ENCODE peak calls at places on chromosomes 7 and 10, in six cellular contexts. K is head of caudate nucleus, U is psoas muscle, M is heart left ventricle, Q is HT-29, D is Caco-2. P is an unnamed sample.

GRCh38 chr7:88401009-88401623 is 94.4 kb upstream of the STEAP4 start:
- DNase-seq in M (no peak), D (no peak), U (no peak), K (no peak), Q (peak; percentile 74), P (no peak)

GRCh38 chr10:132702601-132703304 is 83.2 kb downstream of the NKX6-2 start:
- DNase-seq in U (no peak), M (no peak), Q (no peak), D (peak; percentile 34), K (peak; percentile 13), P (no peak)

GRCh38 chr10:26557641-26558014 is 119.5 kb downstream of the APBB1IP start:
- DNase-seq in K (no peak), D (no peak), U (no peak), Q (no peak), M (no peak), P (peak; percentile 9)

GRCh38 chr10:76942556-76943416 is 694.8 kb downstream of the KCNMA1 start:
- DNase-seq in M (no peak), K (no peak), D (no peak), Q (no peak), U (no peak), P (peak; percentile 31)

GRCh38 chr7:101362334-101363195 is at the start of gene COL26A1:
- DNase-seq in M (peak; percentile 29), Q (no peak), D (peak; percentile 76), U (peak; percentile 17), K (peak; percentile 20), P (no peak)

GRCh38 chr10:1297566-1298301 is 241.5 kb downstream of the WDR37 start:
- DNase-seq in D (no peak), K (peak; percentile 37), Q (peak; percentile 10), U (no peak), M (no peak), P (no peak)

GRCh38 chr10:103395754-103396066 is 565 bp downstream of the ATP5MK start:
- DNase-seq in D (no peak), K (no peak), U (no peak), Q (peak; percentile 42), M (no peak), P (no peak)

GRCh38 chr7:11742496-11742895 is 89.5 kb downstream of the THSD7A start:
- DNase-seq in D (no peak), Q (peak; percentile 46), U (no peak), K (no peak), M (no peak), P (no peak)

GRCh38 chr7:129169705-129170319 is 18.6 kb upstream of the SMO start:
- DNase-seq in Q (no peak), K (no peak), D (no peak), U (no peak), M (no peak), P (no peak)